ENCODE peak calls at places on chromosome 11, in four cellular contexts. C, S, W and E are unnamed samples.

GRCh38 chr11:121445071-121445768 is 6.9 kb upstream of the SORL1 start:
- DNase-seq in W (peak), C (no peak), S (no peak), E (no peak)

GRCh38 chr11:15909937-15910598 is 446.3 kb downstream of the SOX6 start:
- DNase-seq in C (no peak), W (no peak), S (no peak), E (no peak)

GRCh38 chr11:122642472-122642922 is 13.0 kb upstream of the UBASH3B start:
- DNase-seq in S (no peak), C (peak), W (no peak), E (no peak)

GRCh38 chr11:77047007-77047927 is 13.1 kb downstream of the B3GNT6 start:
- DNase-seq in C (peak), W (peak), S (peak), E (peak)

GRCh38 chr11:82829101-82829500 is 71.1 kb downstream of the PRCP start:
- DNase-seq in S (no peak), W (no peak), C (no peak), E (no peak)

GRCh38 chr11:46658259-46658658 is 40.9 kb downstream of the ATG13 start:
- DNase-seq in C (peak), W (no peak), S (peak), E (peak)

GRCh38 chr11:12270215-12270797 is 107.1 kb upstream of the PARVA start:
- DNase-seq in S (no peak), C (no peak), W (no peak), E (no peak)

GRCh38 chr11:101129203-101129943 is at the start of gene PGR:
- DNase-seq in S (no peak), W (peak), C (peak), E (no peak)

GRCh38 chr11:83744620-83745192 is 458.5 kb upstream of the CCDC90B start:
- DNase-seq in C (no peak), S (no peak), W (no peak), E (no peak)

GRCh38 chr11:12207384-12208150 is 97.2 kb downstream of the MICAL2 start:
- DNase-seq in S (peak), C (peak), W (peak), E (peak)

GRCh38 chr11:119046489-119046888 is 10.5 kb downstream of the HYOU1 start:
- DNase-seq in S (no peak), C (no peak), W (no peak), E (no peak)

GRCh38 chr11:117177534-117178209 is 871 bp upstream of the SIDT2 start:
- DNase-seq in S (no peak), W (peak), C (no peak), E (no peak)

GRCh38 chr11:113603277-113604059 is 102.6 kb downstream of the TMPRSS5 start:
- DNase-seq in W (no peak), C (no peak), S (no peak), E (peak)

GRCh38 chr11:69831985-69832384 is 12.8 kb upstream of the FGF3 start:
- DNase-seq in W (no peak), S (no peak), C (no peak), E (no peak)

GRCh38 chr11:35343033-35343598 is 76.2 kb downstream of the SLC1A2 start:
- DNase-seq in C (no peak), S (no peak), W (no peak), E (no peak)

GRCh38 chr11:36432747-36433146 is 77.3 kb downstream of the TRAF6 start:
- DNase-seq in C (no peak), W (no peak), S (no peak), E (no peak)

GRCh38 chr11:112882494-112883381 is 78.5 kb upstream of the NCAM1 start:
- DNase-seq in C (no peak), W (no peak), S (no peak), E (no peak)

GRCh38 chr11:64919627-64920026 is 2.6 kb upstream of the ATG2A start:
- DNase-seq in W (no peak), C (no peak), S (no peak), E (no peak)

GRCh38 chr11:75450826-75451783 is 18.1 kb upstream of the KLHL35 start:
- DNase-seq in C (no peak), S (no peak), W (no peak), E (no peak)

GRCh38 chr11:118004543-118005223 is 18.5 kb downstream of the IL10RA start:
- DNase-seq in S (no peak), C (no peak), W (no peak), E (no peak)

GRCh38 chr11:101262995-101263394 is 133.4 kb upstream of the PGR start:
- DNase-seq in W (no peak), S (no peak), C (no peak), E (no peak)

GRCh38 chr11:44556735-44557409 is 8.6 kb upstream of the CD82 start:
- DNase-seq in S (no peak), C (peak), W (peak), E (peak)

GRCh38 chr11:69913591-69914285 is 94.5 kb upstream of the FGF3 start:
- DNase-seq in C (no peak), S (no peak), W (no peak), E (no peak)

GRCh38 chr11:95716266-95716665 is 73.3 kb downstream of the FAM76B start:
- DNase-seq in W (no peak), C (no peak), S (no peak), E (peak)

GRCh38 chr11:113974741-113975470 is at the start of gene HTR3A:
- DNase-seq in S (no peak), C (peak), W (peak), E (no peak)

GRCh38 chr11:92295175-92296137 is 70.8 kb downstream of the FAT3 start:
- DNase-seq in S (no peak), C (peak), W (peak), E (peak)

GRCh38 chr11:19656140-19656541 is 56.5 kb upstream of the NAV2 start:
- DNase-seq in C (no peak), S (no peak), W (no peak), E (no peak)

GRCh38 chr11:93099811-93100210 is 98.0 kb downstream of the SLC36A4 start:
- DNase-seq in S (peak), C (no peak), W (no peak), E (no peak)

GRCh38 chr11:91163619-91164451 is 941.0 kb upstream of the CHORDC1 start:
- DNase-seq in S (no peak), W (no peak), C (peak), E (peak)

DNA sequence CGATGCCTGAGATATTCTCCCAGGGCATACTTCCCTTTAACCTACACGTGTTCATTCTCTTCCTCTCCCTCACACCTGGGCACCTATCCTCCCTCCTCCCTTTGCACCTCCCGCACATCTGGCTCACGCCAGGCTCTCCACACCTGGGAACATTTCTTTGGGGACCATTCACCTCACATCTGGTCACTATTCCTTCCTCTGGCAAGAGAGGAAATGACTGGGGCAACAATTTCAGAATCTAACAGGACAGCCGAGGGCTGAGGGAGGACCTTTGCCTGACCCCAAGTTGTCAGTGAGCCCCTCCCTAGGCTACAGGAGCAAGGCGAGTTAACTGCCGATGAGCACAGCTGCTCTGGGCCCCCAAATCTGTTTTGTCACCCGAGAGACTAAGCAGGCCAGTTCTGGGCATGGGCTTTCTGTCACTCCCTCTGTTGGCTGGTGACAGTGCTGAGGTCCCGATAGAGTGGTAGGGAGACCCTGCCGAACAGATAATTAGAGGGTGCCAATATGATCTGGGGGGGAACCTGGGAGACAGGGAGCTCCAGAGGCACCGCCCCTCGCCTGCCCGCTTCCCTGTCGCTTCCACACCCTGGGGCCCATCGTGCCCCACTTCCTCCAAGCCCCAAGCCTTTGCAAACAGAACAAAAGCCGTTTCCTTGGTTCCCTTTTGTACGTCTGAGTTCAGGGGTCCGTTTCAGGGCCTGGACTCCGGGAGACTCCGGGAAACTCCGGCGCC is 45.6 kb downstream of the EIF3F start:
- DNase-seq in W (no peak), S (no peak), C (no peak), E (no peak)
- H3K4me3 ChIP-seq in W (no peak), S (no peak), C (no peak), E (no peak)

GRCh38 chr11:57971272-57972012 is 52.2 kb upstream of the OR9Q1 start:
- DNase-seq in W (no peak), S (no peak), C (no peak), E (no peak)

GRCh38 chr11:57977709-57978108 is 46.0 kb upstream of the OR9Q1 start:
- DNase-seq in W (no peak), S (no peak), C (no peak), E (no peak)

GRCh38 chr11:57974830-57975229 is 48.9 kb upstream of the OR9Q1 start:
- DNase-seq in C (no peak), S (no peak), W (no peak), E (no peak)

GRCh38 chr11:57974132-57974531 is 49.5 kb upstream of the OR9Q1 start:
- DNase-seq in C (no peak), S (no peak), W (no peak), E (no peak)

DNA sequence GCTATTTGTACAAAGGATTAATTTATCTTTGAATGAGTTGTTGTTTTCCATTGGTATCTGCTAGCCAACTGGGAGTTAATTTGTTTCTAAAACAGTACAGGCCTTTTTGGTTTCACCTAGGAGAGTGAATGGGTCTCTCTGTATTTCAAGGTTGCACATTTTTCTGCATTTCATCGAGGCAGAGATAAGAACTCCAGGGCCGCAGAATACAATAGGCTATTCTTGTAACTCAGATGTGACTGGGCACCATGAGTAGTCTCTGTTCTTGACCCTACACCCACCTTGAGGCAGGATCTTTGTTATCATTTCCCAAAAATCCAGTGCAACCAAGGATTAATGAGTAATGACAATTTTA is 51.7 kb upstream of the OR9Q1 start:
- DNase-seq in S (no peak), W (no peak), C (no peak), E (no peak)
- H3K4me3 ChIP-seq in S (no peak), W (no peak), C (no peak), E (no peak)

DNA sequence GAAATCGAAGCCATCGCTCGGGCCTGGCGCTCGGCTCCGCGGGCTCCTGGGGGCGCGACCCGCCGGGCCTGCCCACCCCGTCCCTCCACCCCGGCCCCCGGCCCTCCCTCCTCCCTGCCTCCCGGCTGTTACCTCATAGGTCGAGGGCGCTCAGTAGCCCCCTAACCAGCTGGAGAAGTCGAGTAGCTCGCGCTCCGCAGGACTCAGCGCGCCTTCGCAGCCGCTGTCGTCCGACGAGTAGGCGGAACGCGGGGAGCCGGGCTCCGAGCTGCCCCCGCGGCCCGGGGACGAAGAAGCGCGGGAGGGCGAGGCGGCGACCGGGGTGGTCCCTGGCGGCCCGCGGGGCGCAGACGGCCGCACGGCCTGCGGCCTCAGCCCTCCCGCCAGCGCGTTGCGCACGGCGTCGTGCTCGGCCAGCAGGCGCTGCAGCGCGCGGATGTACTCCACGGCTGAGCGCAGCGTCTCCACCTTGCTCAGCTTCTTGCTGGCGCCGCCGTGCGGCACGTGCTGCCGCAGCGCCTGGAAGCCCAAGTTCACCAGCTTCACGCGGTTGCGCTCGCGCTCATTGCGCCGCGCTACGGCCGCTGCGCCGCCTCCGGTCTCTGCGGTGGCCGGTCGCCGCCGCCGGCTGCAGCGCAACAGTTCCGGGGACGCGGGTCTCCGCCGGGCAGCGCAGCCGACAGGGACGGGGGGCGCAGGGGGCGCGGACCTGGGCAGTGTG is 627 bp downstream of the ASCL2 start:
- DNase-seq in S (peak), W (peak), C (peak), E (no peak)
- H3K4me3 ChIP-seq in S (peak), W (no peak), C (no peak), E (no peak)

GRCh38 chr11:67374571-67375276 is 1.3 kb upstream of the CLCF1 start:
- DNase-seq in C (no peak), S (no peak), W (no peak), E (no peak)

GRCh38 chr11:67375320-67376021 is 2.1 kb upstream of the CLCF1 start:
- DNase-seq in W (no peak), C (no peak), S (no peak), E (no peak)

GRCh38 chr11:67376421-67376820 is 3.0 kb upstream of the CLCF1 start:
- DNase-seq in W (no peak), C (no peak), S (no peak), E (no peak)

GRCh38 chr11:67376873-67377808 is 3.7 kb upstream of the CLCF1 start:
- DNase-seq in S (no peak), W (no peak), C (no peak), E (no peak)

GRCh38 chr11:67376022-67376386 is 2.6 kb upstream of the CLCF1 start:
- DNase-seq in C (no peak), S (no peak), W (no peak), E (no peak)
- H3K4me3 ChIP-seq in C (no peak), S (no peak), W (no peak), E (no peak)

GRCh38 chr11:115503083-115503885 is 931 bp downstream of the CADM1 start:
- DNase-seq in S (no peak), C (peak), W (peak), E (no peak)
- H3K4me3 ChIP-seq in S (peak), C (peak), W (no peak), E (peak)

DNA sequence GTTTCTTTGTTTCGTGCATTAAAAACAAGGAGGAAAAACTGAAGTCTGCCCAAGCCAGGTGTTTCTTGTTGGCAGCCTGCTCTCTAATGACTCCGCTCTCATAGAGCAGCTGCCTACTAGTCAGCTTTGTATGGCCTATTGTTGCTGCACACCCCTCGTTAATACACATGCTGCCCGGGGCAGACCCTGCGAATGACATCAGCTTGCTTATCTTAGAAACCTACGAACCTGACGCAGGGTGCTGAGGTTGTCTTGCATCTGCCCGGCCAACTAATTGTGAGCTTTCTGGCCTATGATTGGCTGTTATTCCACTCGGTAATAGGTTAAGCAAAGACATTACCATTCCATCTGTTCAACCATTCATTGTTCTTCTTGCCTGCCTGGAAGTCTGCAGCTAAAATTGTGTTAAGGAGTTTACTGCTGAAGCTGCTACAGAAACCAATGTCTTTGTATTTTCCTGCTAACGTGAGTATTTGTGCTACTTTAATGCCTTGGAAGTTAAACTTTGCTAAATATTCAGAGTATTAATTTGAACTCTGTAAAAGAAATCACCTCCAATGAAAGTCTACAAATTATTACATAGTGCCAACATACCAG is 37.5 kb downstream of the ZC3H12C start:
- DNase-seq in W (peak), C (peak), S (no peak), E (peak)
- H3K4me3 ChIP-seq in W (no peak), C (no peak), S (no peak), E (no peak)

GRCh38 chr11:88508808-88509581 is 171.5 kb upstream of the CTSC start:
- DNase-seq in S (no peak), W (peak), C (peak), E (no peak)

GRCh38 chr11:88508558-88508807 is 170.9 kb upstream of the CTSC start:
- DNase-seq in C (no peak), W (peak), S (no peak), E (no peak)

GRCh38 chr11:88507771-88508557 is 170.4 kb upstream of the CTSC start:
- DNase-seq in S (no peak), C (no peak), W (peak), E (no peak)
- H3K4me3 ChIP-seq in S (no peak), C (no peak), W (no peak), E (no peak)

GRCh38 chr11:393219-394033 is 583 bp upstream of the PKP3 start:
- DNase-seq in S (peak), C (peak), W (no peak), E (no peak)

GRCh38 chr11:390175-390574 is 3.8 kb upstream of the PKP3 start:
- DNase-seq in S (no peak), C (no peak), W (peak), E (no peak)

GRCh38 chr11:394034-394857 is at the start of gene PKP3:
- DNase-seq in S (no peak), C (peak), W (peak), E (no peak)

GRCh38 chr11:392102-392777 is 1.8 kb upstream of the PKP3 start:
- DNase-seq in S (no peak), W (no peak), C (no peak), E (no peak)

DNA sequence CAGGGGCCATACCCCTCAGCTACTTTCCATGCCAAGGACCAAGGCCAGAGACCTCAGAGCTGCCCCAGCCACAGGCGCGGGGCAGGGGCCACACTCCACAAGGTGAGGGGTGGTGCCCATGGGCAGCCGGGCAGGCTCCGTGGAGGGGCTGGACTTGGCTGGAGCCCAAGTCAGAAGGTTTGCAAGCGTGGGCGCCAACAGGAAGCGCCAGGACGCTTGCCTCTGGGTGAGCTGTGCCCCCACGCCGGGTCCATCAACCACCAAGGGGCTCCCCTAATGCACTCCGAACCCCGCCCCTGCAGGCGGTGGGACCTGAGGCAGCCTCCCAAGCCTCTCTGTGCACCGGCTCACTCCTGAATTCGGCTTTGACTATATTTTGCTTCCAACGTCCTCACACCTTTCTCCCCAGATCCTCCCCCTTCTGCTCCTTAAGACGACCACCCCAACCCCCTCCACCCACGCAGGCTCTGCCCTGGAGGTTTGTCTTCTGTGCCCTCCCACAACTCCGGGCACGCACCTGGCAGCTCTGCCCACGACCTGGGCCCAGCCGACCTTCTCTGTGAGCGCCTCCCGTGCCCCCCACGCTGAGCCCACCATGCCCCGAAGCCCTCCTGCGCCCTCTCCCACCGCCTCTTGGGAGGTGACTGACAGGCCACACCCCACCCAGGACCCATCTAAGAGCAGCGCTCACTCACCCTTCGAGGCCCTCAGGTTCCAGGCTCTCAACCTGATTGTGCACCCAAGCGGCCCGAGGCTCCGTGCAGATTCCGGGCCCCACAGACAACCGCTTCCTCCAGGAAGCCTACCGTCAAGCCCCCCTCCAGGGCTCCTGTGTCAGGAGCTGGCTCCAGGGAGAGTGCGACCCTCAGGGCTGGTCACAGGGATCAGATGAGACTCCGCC is 2.6 kb upstream of the PKP3 start:
- DNase-seq in S (no peak), C (no peak), W (no peak), E (no peak)
- H3K4me3 ChIP-seq in S (no peak), C (no peak), W (no peak), E (no peak)